ENCODE peak calls at places on chromosomes 11 and 22, in eight cellular contexts. C is Peyer's patch; U is heart left ventricle; A is psoas muscle; W is CD8-positive, alpha-beta memory T cell; D is cardiac muscle cell; H is pancreas; J is MM.1S. Q is an unnamed sample.

GRCh38 chr11:50102916-50103315 is 70.2 kb downstream of the OR4C45 start:
- DNase-seq in H (no peak), J (no peak), W (no peak), U (no peak), C (no peak), A (no peak), D (no peak), Q (no peak)

GRCh38 chr11:81342956-81343355 is 1390.7 kb downstream of the FAM181B start:
- DNase-seq in H (no peak), U (no peak), C (no peak), D (peak; percentile 3), W (no peak), A (no peak), J (no peak), Q (no peak)

GRCh38 chr22:18110194-18110943 is at the start of gene TUBA8:
- DNase-seq in W (no peak), H (peak; percentile 48), J (no peak), U (peak; percentile 77), C (peak; percentile 24), D (peak; percentile 66), A (peak; percentile 89), Q (peak; percentile 44)

GRCh38 chr11:76339217-76339616 is 41.7 kb downstream of the THAP12 start:
- DNase-seq in J (no peak), H (no peak), C (no peak), W (no peak), A (peak; percentile 87), U (no peak), D (no peak), Q (peak; percentile 75)

GRCh38 chr11:61378713-61379313 is 13.6 kb upstream of the TMEM216 start:
- DNase-seq in J (no peak), D (no peak), A (no peak), U (no peak), H (no peak), W (no peak), C (no peak), Q (peak; percentile 54)

GRCh38 chr11:19766810-19767209 is 54.2 kb downstream of the NAV2 start:
- DNase-seq in H (no peak), C (no peak), A (no peak), J (no peak), D (no peak), U (no peak), W (no peak), Q (no peak)

GRCh38 chr11:69374110-69374981 is 80.4 kb downstream of the MYEOV start:
- DNase-seq in D (no peak), U (no peak), C (peak; percentile 8), A (peak; percentile 32), W (no peak), J (no peak), H (no peak), Q (peak; percentile 8)

GRCh38 chr11:128482512-128483191 is 104.7 kb downstream of the ETS1 start:
- DNase-seq in J (no peak), C (no peak), A (peak; percentile 70), U (no peak), H (no peak), W (no peak), D (no peak), Q (no peak)

GRCh38 chr11:64777449-64778222 is 706 bp downstream of the SF1 start:
- DNase-seq in D (peak; percentile 90), J (peak; percentile 88), C (peak; percentile 78), U (peak; percentile 93), W (peak; percentile 82), H (peak; percentile 76), A (peak; percentile 93), Q (peak; percentile 87)

GRCh38 chr11:72764503-72764902 is 12.3 kb upstream of the ARAP1 start:
- DNase-seq in D (no peak), H (peak; percentile 37), C (no peak), U (no peak), A (no peak), J (no peak), W (no peak), Q (no peak)

GRCh38 chr11:96964661-96965060 is 574.8 kb downstream of the JRKL start:
- DNase-seq in D (no peak), W (no peak), C (no peak), U (no peak), H (no peak), A (no peak), J (no peak), Q (no peak)

GRCh38 chr11:67563354-67564114 is 20.1 kb upstream of the GSTP1 start:
- DNase-seq in W (no peak), H (peak; percentile 53), A (peak; percentile 78), D (no peak), C (no peak), U (no peak), J (no peak), Q (peak; percentile 80)

GRCh38 chr11:9459573-9460321 is 1.1 kb upstream of the ZNF143 start:
- DNase-seq in U (no peak), H (no peak), C (peak; percentile 43), D (peak; percentile 28), J (peak; percentile 48), A (no peak), W (no peak), Q (peak; percentile 59)

GRCh38 chr22:50571264-50572175 is 6.7 kb downstream of the CPT1B start:
- DNase-seq in C (no peak), W (no peak), J (no peak), D (no peak), A (peak; percentile 88), U (no peak), H (no peak), Q (no peak)

GRCh38 chr22:47032956-47033647 is 270.7 kb downstream of the TBC1D22A start:
- DNase-seq in A (peak; percentile 38), D (no peak), W (no peak), J (no peak), U (peak; percentile 0), C (no peak), H (no peak), Q (peak; percentile 45)

DNA sequence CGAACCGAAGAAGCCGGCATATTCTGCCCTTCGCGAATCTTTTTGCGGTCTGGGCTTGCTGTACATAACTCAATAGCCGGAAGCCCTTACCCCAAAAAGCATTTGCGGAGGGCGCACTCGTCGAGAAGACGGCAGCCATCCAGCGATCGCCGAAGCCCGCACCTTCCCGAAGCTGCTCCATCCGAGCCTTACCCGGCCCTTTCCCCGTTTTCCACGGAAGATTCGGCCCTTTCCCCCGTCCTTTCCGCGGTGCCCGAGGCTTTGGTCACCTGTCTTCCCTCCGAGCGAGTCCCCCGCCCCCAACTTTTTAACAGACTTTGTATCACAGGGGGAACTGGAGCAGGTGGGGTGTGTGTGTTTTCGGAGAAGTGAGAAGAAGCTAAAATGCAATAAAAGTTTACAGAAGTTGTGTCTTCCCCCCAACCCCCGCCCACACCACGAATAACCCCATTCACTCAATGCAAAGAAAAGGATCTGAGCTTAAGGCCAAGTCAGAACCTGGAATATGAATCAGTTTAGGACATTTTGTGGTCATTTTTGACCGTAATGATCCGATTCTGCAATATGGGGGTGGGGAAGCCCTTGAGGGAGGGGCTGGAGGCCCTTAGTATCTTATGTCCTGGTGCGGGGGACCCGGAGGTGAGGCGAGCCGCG is 99.0 kb upstream of the HSD17B12 start:
- DNase-seq in A (no peak), W (no peak), H (no peak), U (no peak), C (no peak), D (no peak), J (no peak), Q (no peak)
- H3K4me1 ChIP-seq in A (peaks cover 22% of the 10 kb centered on the region), W (peaks cover 16% of the 10 kb centered on the region), H (no peaks in the 10 kb centered on the region), U (peaks cover 21% of the 10 kb centered on the region), C (peaks cover 10% of the 10 kb centered on the region), D (peaks cover 6% of the 10 kb centered on the region), J (peaks cover 6% of the 10 kb centered on the region), Q (peaks cover 15% of the 10 kb centered on the region)

GRCh38 chr22:42315392-42315756 is 44.9 kb upstream of the TCF20 start:
- DNase-seq in J (no peak), U (no peak), C (no peak), H (no peak), A (no peak), D (no peak), W (no peak), Q (no peak)

GRCh38 chr22:42310301-42310981 is 40.0 kb upstream of the TCF20 start:
- DNase-seq in U (no peak), W (no peak), C (no peak), H (no peak), D (no peak), J (no peak), A (no peak), Q (no peak)

GRCh38 chr22:42313804-42314581 is 43.5 kb upstream of the TCF20 start:
- DNase-seq in H (peak; percentile 53), U (no peak), W (no peak), J (peak; percentile 15), A (no peak), C (peak; percentile 22), D (peak; percentile 75), Q (peak; percentile 48)

GRCh38 chr22:42314709-42315391 is 44.4 kb upstream of the TCF20 start:
- DNase-seq in W (no peak), C (no peak), D (peak; percentile 75), A (no peak), U (no peak), J (no peak), H (no peak), Q (no peak)

GRCh38 chr22:42313204-42313603 is 42.8 kb upstream of the TCF20 start:
- DNase-seq in W (no peak), A (no peak), J (no peak), D (no peak), H (no peak), U (no peak), C (no peak), Q (no peak)
- H3K27ac ChIP-seq in W (no peak overlapping the region), A (no peak overlapping the region), J (no peak overlapping the region), D (no peak overlapping the region), H (no peak overlapping the region), U (no peak overlapping the region), C (peak overlapping the region; percentile 54), Q (no peak overlapping the region)

DNA sequence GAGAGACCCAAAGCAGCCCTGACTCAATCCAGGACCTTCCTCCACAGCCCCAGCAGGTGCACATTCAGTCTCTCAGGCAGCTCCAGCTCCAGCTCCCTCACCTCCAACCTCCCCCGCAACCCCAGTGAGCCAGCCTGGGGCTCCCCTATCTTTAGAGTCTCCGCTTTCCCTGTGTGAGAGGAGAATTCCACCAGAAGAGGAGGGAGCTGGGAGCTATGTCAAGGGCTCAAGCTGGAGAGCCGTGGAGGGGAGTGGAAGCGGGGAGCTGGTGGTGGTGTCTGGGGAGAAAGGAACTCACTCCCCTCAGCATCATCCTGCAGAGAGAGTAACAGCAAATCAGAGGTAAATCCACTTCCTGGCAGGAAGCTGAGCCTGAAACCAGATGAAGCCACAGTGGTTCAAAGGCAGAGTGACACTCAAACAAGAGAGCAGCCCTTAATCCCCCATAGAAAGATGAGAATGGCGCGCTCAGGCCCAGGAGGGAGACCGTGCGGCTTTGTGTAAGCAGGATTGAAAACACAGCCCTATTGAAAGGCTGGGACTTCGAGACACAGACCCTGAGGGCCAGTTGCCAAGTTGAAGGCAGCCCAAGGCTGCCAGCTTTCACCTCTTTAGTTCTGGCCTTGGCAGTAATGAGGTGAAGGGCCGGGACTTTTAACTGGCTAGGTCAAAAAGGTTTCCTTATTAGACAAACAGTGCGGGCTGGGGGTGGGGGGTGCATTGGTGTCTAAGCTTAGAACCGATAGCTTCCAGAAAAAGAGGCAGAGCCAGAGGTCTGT is 21.4 kb upstream of the CDON start:
- DNase-seq in D (peak; percentile 31), W (no peak), U (no peak), H (no peak), A (no peak), J (peak; percentile 61), C (no peak), Q (no peak)
- H3K4me1 ChIP-seq in D (peaks cover 25% of the 10 kb centered on the region), W (peaks cover 17% of the 10 kb centered on the region), U (no peaks in the 10 kb centered on the region), H (peaks cover 18% of the 10 kb centered on the region), A (peaks cover 17% of the 10 kb centered on the region), J (peaks cover 14% of the 10 kb centered on the region), C (no peaks in the 10 kb centered on the region), Q (no peaks in the 10 kb centered on the region)

DNA sequence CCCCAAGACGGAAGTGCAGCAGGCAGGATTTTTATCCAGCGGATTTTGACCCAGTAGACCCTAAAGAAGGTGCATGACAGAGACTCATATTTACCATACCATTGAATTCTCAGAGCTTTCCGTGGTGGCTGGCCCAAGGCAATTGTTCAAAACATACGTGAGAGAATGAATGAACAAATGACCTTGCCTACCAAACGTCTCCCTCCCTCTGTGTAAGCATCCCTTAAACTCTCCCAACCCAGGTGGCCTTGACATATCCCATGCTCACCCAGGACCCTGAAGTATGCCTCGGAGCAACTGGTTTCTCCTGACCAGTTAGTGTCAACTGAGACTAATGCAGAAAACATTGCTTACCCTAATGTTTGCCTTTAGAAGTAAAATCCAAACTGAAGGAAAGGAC is 154.9 kb downstream of the TEAD1 start:
- DNase-seq in U (no peak), D (no peak), C (no peak), H (no peak), A (no peak), J (no peak), W (no peak), Q (no peak)
- H3K27ac ChIP-seq in U (no peak overlapping the region), D (peak overlapping the region; percentile 85), C (no peak overlapping the region), H (peak overlapping the region; percentile 43), A (peak overlapping the region; percentile 59), J (no peak overlapping the region), W (peak overlapping the region; percentile 34), Q (no peak overlapping the region)